ENCODE peak calls at places on chromosomes 3 and 15, in ten cellular contexts. V is esophagus squamous epithelium, L is breast epithelium, N is IMR-90, O is transverse colon, Z is sigmoid colon, C is GM12891, B is thyroid gland, I is endothelial cell of umbilical vein, S is NB4. J is an unnamed sample.

GRCh38 chr3:169404491-169404890 is 259.0 kb downstream of the MECOM start:
- DNase-seq in V (no peak), L (no peak), N (no peak), O (no peak), Z (no peak), C (no peak), B (no peak), I (no peak), S (no peak), J (no peak)

GRCh38 chr15:67025719-67026118 is 39.7 kb upstream of the SMAD3 start:
- DNase-seq in V (no peak), L (no peak), N (peak), O (peak), Z (peak), C (no peak), B (peak), I (peak), S (peak), J (no peak)

GRCh38 chr3:123602325-123602724 is 17.5 kb upstream of the HACD2 start:
- DNase-seq in V (no peak), L (no peak), N (peak), O (no peak), Z (no peak), C (no peak), B (no peak), I (peak), S (no peak), J (no peak)

GRCh38 chr3:133662256-133662773 is 574 bp upstream of the TOPBP1 start:
- DNase-seq in V (no peak), L (no peak), N (peak), O (no peak), Z (no peak), C (no peak), B (peak), I (peak), S (peak), J (peak)

GRCh38 chr3:12198301-12198700 is 39.6 kb upstream of the TIMP4 start:
- DNase-seq in V (no peak), L (no peak), N (peak), O (no peak), Z (no peak), C (no peak), B (no peak), I (peak), S (no peak), J (no peak)

GRCh38 chr15:80550910-80551265 is 144.2 kb upstream of the ABHD17C start:
- DNase-seq in V (no peak), L (no peak), N (peak), O (no peak), Z (no peak), C (no peak), B (no peak), I (peak), S (no peak), J (no peak)

GRCh38 chr15:96247631-96248305 is 82.7 kb upstream of the NR2F2 start:
- DNase-seq in V (no peak), L (no peak), N (peak), O (no peak), Z (no peak), C (no peak), B (no peak), I (no peak), S (no peak), J (no peak)

GRCh38 chr3:133894334-133895207 is 1.1 kb downstream of the RAB6B start:
- DNase-seq in V (no peak), L (no peak), N (no peak), O (no peak), Z (no peak), C (no peak), B (peak), I (no peak), S (no peak), J (no peak)

GRCh38 chr3:73999501-73999900 is 374.8 kb upstream of the PDZRN3 start:
- DNase-seq in V (no peak), L (no peak), N (no peak), O (no peak), Z (no peak), C (no peak), B (no peak), I (no peak), S (no peak), J (no peak)

GRCh38 chr3:170815340-170815739 is 54.7 kb downstream of the RPL22L1 start:
- DNase-seq in V (no peak), L (peak), N (no peak), O (peak), Z (no peak), C (no peak), B (peak), I (no peak), S (no peak), J (no peak)

GRCh38 chr3:132593241-132593949 is 3.7 kb upstream of the ACKR4 start:
- DNase-seq in V (no peak), L (no peak), N (peak), O (no peak), Z (no peak), C (no peak), B (no peak), I (no peak), S (no peak), J (no peak)

GRCh38 chr3:87052499-87053260 is 61.7 kb upstream of the VGLL3 start:
- DNase-seq in V (no peak), L (no peak), N (no peak), O (no peak), Z (no peak), C (no peak), B (peak), I (no peak), S (no peak), J (no peak)

GRCh38 chr15:62450061-62450460 is 285.0 kb upstream of the C2CD4B start:
- DNase-seq in V (no peak), L (no peak), N (no peak), O (no peak), Z (no peak), C (no peak), B (peak), I (no peak), S (no peak), J (no peak)

GRCh38 chr15:81183403-81183760 is 13.3 kb upstream of the IL16 start:
- DNase-seq in V (no peak), L (no peak), N (no peak), O (no peak), Z (no peak), C (no peak), B (no peak), I (no peak), S (no peak), J (no peak)

GRCh38 chr3:57862894-57863293 is 106.8 kb downstream of the SLMAP start:
- DNase-seq in V (no peak), L (no peak), N (no peak), O (no peak), Z (no peak), C (no peak), B (no peak), I (no peak), S (no peak), J (no peak)

GRCh38 chr3:42745291-42745745 is 27.7 kb downstream of the CCDC13 start:
- DNase-seq in V (no peak), L (no peak), N (no peak), O (no peak), Z (peak), C (no peak), B (no peak), I (no peak), S (no peak), J (no peak)

GRCh38 chr15:94968133-94968532 is 736.8 kb downstream of the MCTP2 start:
- DNase-seq in V (no peak), L (no peak), N (no peak), O (no peak), Z (no peak), C (no peak), B (no peak), I (no peak), S (no peak), J (no peak)

GRCh38 chr3:1987983-1988382 is 110.7 kb upstream of the CNTN4 start:
- DNase-seq in V (no peak), L (no peak), N (no peak), O (peak), Z (no peak), C (no peak), B (peak), I (peak), S (peak), J (no peak)

GRCh38 chr3:179179979-179180758 is 32.0 kb downstream of the PIK3CA start:
- DNase-seq in V (no peak), L (no peak), N (peak), O (no peak), Z (no peak), C (no peak), B (no peak), I (peak), S (no peak), J (no peak)

GRCh38 chr15:71806452-71806931 is 3.9 kb upstream of the NR2E3 start:
- DNase-seq in V (no peak), L (no peak), N (peak), O (no peak), Z (no peak), C (no peak), B (no peak), I (peak), S (peak), J (peak)

GRCh38 chr15:78047631-78048409 is 29.7 kb downstream of the TBC1D2B start:
- DNase-seq in V (no peak), L (no peak), N (peak), O (peak), Z (peak), C (no peak), B (no peak), I (peak), S (peak), J (no peak)

GRCh38 chr3:189331002-189331418 is 159.2 kb downstream of the TPRG1 start:
- DNase-seq in V (no peak), L (no peak), N (no peak), O (no peak), Z (no peak), C (no peak), B (no peak), I (no peak), S (no peak), J (no peak)

GRCh38 chr3:52291508-52292181 is 4.0 kb downstream of the GLYCTK start:
- DNase-seq in V (no peak), L (no peak), N (no peak), O (peak), Z (peak), C (peak), B (peak), I (no peak), S (peak), J (no peak)

GRCh38 chr15:68807249-68807648 is 13.4 kb downstream of the ANP32A start:
- DNase-seq in V (no peak), L (no peak), N (no peak), O (peak), Z (peak), C (no peak), B (no peak), I (no peak), S (no peak), J (no peak)

GRCh38 chr15:99130765-99131440 is 26.0 kb downstream of the SYNM start:
- DNase-seq in V (no peak), L (no peak), N (no peak), O (no peak), Z (peak), C (no peak), B (no peak), I (no peak), S (no peak), J (no peak)

GRCh38 chr15:72184165-72184811 is 13.3 kb downstream of the GRAMD2A start:
- DNase-seq in V (no peak), L (no peak), N (no peak), O (peak), Z (no peak), C (no peak), B (peak), I (no peak), S (no peak), J (no peak)

GRCh38 chr3:101070260-101071121 is 77.3 kb upstream of the ABI3BP start:
- DNase-seq in V (no peak), L (peak), N (no peak), O (peak), Z (peak), C (peak), B (peak), I (peak), S (peak), J (no peak)

DNA sequence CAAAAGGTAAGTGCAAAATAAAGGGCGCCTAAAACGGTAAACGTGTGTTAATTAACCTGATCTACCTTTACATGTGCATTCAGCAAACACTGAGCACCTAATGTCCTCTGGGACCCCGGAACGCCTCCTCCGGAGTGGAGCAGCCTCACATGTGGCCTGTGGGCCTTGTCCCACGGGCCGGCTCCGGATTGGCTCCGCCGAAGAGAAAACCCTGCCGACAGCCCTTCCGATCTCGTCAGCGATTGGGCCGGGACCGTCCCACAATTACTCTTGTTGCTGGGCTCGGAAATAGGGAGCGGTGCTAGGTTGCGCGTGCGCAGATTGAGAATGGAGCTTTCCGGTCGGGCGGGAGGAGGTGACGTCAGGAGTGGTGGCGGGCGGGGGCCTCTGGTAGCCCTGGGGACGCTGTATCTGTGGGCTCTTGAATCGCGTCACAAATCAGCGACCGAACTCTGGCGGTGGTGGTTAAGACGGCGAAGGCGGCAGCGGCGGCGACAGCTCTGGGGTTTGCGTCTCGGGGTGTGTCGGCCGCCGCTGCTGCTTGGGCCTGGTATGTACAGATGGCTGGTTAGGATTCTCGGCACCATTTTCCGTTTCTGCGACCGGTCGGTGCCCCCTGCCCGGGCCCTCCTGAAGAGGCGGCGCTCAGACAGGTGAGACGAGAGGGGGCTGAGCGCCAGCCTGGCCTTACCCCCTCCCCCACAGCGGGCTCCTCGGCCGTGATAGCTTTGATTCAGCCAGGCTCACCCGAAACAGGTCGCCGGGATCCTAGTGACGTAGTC is at the start of gene SENP2:
- DNase-seq in V (peak), L (peak), N (peak), O (peak), Z (peak), C (peak), B (peak), I (peak), S (peak), J (peak)
- TF ChIP-seq POLR2A in V (no peak), L (peak), N (peak), O (peak), Z (peak), C (peak), B (peak), I (peak), S (peak), J (peak)

GRCh38 chr15:40160689-40161688 is at the start of gene BUB1B:
- DNase-seq in V (peak), L (peak), N (peak), O (peak), Z (peak), C (peak), B (peak), I (peak), S (peak), J (peak)
- TF ChIP-seq POLR2A in V (no peak), L (no peak), N (no peak), O (no peak), Z (no peak), C (peak), B (no peak), I (peak), S (peak), J (peak)

GRCh38 chr15:83108266-83109219 is 1.1 kb downstream of the TM6SF1 start:
- DNase-seq in V (peak), L (no peak), N (peak), O (peak), Z (peak), C (peak), B (peak), I (peak), S (peak), J (no peak)
- TF ChIP-seq POLR2A in V (no peak), L (no peak), N (no peak), O (peak), Z (no peak), C (no peak), B (no peak), I (peak), S (no peak), J (no peak)

GRCh38 chr3:135926664-135927063 is 38.9 kb upstream of the PPP2R3A start:
- DNase-seq in V (no peak), L (no peak), N (no peak), O (no peak), Z (no peak), C (no peak), B (no peak), I (no peak), S (no peak), J (no peak)

GRCh38 chr3:135918600-135918999 is 46.9 kb upstream of the PPP2R3A start:
- DNase-seq in V (no peak), L (no peak), N (peak), O (no peak), Z (no peak), C (no peak), B (no peak), I (peak), S (peak), J (no peak)

GRCh38 chr3:135920275-135920674 is 45.3 kb upstream of the PPP2R3A start:
- DNase-seq in V (no peak), L (no peak), N (no peak), O (no peak), Z (no peak), C (no peak), B (no peak), I (no peak), S (no peak), J (no peak)

GRCh38 chr3:135924506-135924905 is 41.0 kb upstream of the PPP2R3A start:
- DNase-seq in V (no peak), L (no peak), N (no peak), O (no peak), Z (no peak), C (no peak), B (no peak), I (no peak), S (no peak), J (no peak)

DNA sequence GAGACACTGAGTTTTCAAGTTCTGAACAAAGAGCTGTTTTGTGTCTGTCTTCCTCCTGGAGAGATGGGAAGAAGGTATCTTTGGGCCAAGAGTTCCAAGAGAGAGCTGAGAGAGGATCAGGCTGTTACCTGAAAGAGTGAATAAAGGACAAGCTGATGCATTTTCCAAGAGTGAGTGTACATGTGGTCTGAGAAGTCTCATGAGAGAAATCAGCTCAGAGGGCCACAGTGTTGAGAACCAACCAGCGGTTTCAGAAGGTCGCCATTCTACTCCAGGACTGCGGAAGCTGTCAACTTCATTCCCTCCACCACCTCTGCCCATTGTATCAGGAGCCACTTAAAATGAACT is 42.7 kb upstream of the PPP2R3A start:
- DNase-seq in V (no peak), L (no peak), N (no peak), O (no peak), Z (no peak), C (no peak), B (no peak), I (no peak), S (no peak), J (no peak)
- TF ChIP-seq POLR2A in V (no peak), L (no peak), N (no peak), O (no peak), Z (no peak), C (no peak), B (no peak), I (no peak), S (no peak), J (no peak)

GRCh38 chr15:75625542-75626347 is at the start of gene SNUPN:
- DNase-seq in V (peak), L (peak), N (peak), O (peak), Z (peak), C (peak), B (peak), I (peak), S (peak), J (peak)

GRCh38 chr15:75622505-75622904 is 3.0 kb downstream of the SNUPN start:
- DNase-seq in V (no peak), L (no peak), N (no peak), O (no peak), Z (peak), C (no peak), B (no peak), I (no peak), S (no peak), J (no peak)

GRCh38 chr15:75616766-75617165 is 8.8 kb downstream of the SNUPN start:
- DNase-seq in V (no peak), L (no peak), N (no peak), O (no peak), Z (no peak), C (no peak), B (no peak), I (no peak), S (no peak), J (no peak)

GRCh38 chr15:75620043-75620775 is 5.3 kb downstream of the SNUPN start:
- DNase-seq in V (no peak), L (no peak), N (peak), O (peak), Z (peak), C (no peak), B (no peak), I (no peak), S (peak), J (no peak)

GRCh38 chr15:75620776-75621536 is 4.6 kb downstream of the SNUPN start:
- DNase-seq in V (peak), L (peak), N (peak), O (peak), Z (peak), C (no peak), B (peak), I (peak), S (peak), J (peak)
- TF ChIP-seq POLR2A in V (no peak), L (no peak), N (no peak), O (no peak), Z (no peak), C (no peak), B (no peak), I (no peak), S (no peak), J (no peak)

DNA sequence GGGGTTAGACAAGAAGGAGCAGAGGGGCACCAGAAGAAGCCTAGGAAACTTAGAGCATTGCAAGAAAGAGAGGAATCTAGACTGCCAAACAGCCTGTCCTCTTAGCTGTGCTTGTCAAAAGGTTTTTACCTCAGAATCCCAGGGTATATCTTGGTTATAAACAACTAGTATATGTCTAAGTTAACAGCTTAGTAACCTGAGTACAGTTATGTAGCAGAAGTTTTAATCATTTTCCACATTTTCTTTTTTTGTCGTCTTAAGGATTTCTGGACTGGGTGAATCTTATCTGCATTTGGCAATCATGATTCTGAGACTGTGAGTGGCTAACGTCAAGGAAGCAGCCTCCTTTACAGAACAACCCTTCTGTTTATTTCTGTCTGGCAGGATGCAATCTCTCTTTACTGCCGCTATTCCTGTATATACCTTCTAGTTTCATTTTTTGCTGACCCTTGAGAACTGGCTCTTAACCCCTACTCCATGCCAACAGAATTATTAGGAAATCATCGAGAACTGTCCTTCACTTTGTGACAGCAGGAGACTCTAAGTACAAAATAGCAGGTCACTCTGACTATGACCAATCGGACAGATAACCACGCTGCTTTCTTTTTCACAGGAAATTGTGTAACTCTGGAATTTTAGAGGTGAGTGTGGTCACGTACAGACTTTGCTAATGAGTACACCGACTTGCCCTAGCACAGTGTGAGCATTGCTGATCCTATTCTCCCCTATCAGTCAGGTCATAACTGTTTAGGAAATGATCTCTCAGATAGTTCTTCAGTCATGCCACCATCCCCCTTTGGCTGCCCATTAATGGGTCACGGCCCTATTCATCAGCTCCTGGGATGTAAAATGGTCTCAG is 3.3 kb upstream of the CP start:
- DNase-seq in V (no peak), L (no peak), N (peak), O (no peak), Z (no peak), C (no peak), B (no peak), I (peak), S (peak), J (peak)
- TF ChIP-seq POLR2A in V (no peak), L (no peak), N (peak), O (no peak), Z (no peak), C (no peak), B (no peak), I (no peak), S (no peak), J (no peak)